ENCODE peak calls at places on chromosome 11, in six cellular contexts. P is left lung, Y is tibial nerve, O is stomach, T is aorta, X is HCT116. K is an unnamed sample.

GRCh38 chr11:38169286-38169685 is 1571.2 kb upstream of the RAG2 start:
- DNase-seq in T (no peak), O (no peak), Y (no peak), P (no peak), X (no peak), K (no peak)

GRCh38 chr11:29200776-29201574 is 815.9 kb downstream of the KCNA4 start:
- DNase-seq in Y (no peak), O (no peak), T (no peak), P (no peak), X (no peak), K (no peak)

GRCh38 chr11:70597006-70597555 is 198.8 kb downstream of the CTTN start:
- DNase-seq in O (no peak), P (peak; percentile 46), Y (no peak), X (no peak), T (no peak), K (no peak)

GRCh38 chr11:99424313-99425084 is 403.8 kb downstream of the CNTN5 start:
- DNase-seq in O (no peak), T (no peak), X (no peak), P (peak; percentile 43), Y (no peak), K (no peak)

GRCh38 chr11:106156290-106156937 is 79.0 kb downstream of the AASDHPPT start:
- DNase-seq in O (peak; percentile 34), X (peak; percentile 26), Y (no peak), T (no peak), P (no peak), K (no peak)

GRCh38 chr11:44946268-44946667 is 4.4 kb downstream of the TP53I11 start:
- DNase-seq in T (peak; percentile 85), X (no peak), O (no peak), Y (peak; percentile 49), P (no peak), K (no peak)

GRCh38 chr11:117814766-117815261 is 9.7 kb downstream of the FXYD2 start:
- DNase-seq in O (peak; percentile 81), X (no peak), P (peak; percentile 82), Y (peak; percentile 47), T (peak; percentile 85), K (no peak)

GRCh38 chr11:10490032-10490397 is 35.0 kb downstream of the AMPD3 start:
- DNase-seq in P (no peak), O (no peak), X (no peak), Y (no peak), T (peak; percentile 51), K (no peak)

GRCh38 chr11:19281041-19281440 is 40.3 kb upstream of the E2F8 start:
- DNase-seq in X (no peak), Y (no peak), P (no peak), T (no peak), O (no peak), K (no peak)

GRCh38 chr11:122305018-122305417 is 189.0 kb upstream of the BLID start:
- DNase-seq in O (no peak), Y (no peak), T (no peak), P (no peak), X (no peak), K (no peak)

GRCh38 chr11:2681408-2682145 is 18.2 kb downstream of the KCNQ1OT1 start:
- DNase-seq in O (no peak), P (no peak), Y (no peak), T (no peak), X (no peak), K (no peak)

GRCh38 chr11:111307472-111308108 is 9.2 kb downstream of the POU2AF3 start:
- DNase-seq in X (no peak), T (no peak), O (no peak), Y (no peak), P (no peak), K (no peak)

GRCh38 chr11:126434950-126435335 is 79.5 kb downstream of the ST3GAL4 start:
- DNase-seq in O (no peak), T (no peak), P (no peak), X (no peak), Y (no peak), K (no peak)

GRCh38 chr11:14362613-14363012 is 3.6 kb upstream of the RRAS2 start:
- DNase-seq in T (no peak), X (no peak), P (no peak), O (no peak), Y (no peak), K (no peak)

GRCh38 chr11:85313741-85314140 is 313.4 kb downstream of the DLG2 start:
- DNase-seq in P (no peak), O (no peak), X (no peak), T (no peak), Y (no peak), K (no peak)
- H3K4me1 ChIP-seq in P (no peaks in the 10 kb centered on the region), O (no peaks in the 10 kb centered on the region), X (no peaks in the 10 kb centered on the region), T (no peaks in the 10 kb centered on the region), Y (no peaks in the 10 kb centered on the region), K (no peaks in the 10 kb centered on the region)

GRCh38 chr11:132205006-132205405 is 834.6 kb downstream of the NTM start:
- DNase-seq in P (no peak), T (no peak), X (no peak), O (no peak), Y (no peak), K (no peak)
- H3K4me3 ChIP-seq in P (no peak overlapping the region), T (no peak overlapping the region), X (no peak overlapping the region), O (no peak overlapping the region), Y (no peak overlapping the region), K (no peak overlapping the region)

DNA sequence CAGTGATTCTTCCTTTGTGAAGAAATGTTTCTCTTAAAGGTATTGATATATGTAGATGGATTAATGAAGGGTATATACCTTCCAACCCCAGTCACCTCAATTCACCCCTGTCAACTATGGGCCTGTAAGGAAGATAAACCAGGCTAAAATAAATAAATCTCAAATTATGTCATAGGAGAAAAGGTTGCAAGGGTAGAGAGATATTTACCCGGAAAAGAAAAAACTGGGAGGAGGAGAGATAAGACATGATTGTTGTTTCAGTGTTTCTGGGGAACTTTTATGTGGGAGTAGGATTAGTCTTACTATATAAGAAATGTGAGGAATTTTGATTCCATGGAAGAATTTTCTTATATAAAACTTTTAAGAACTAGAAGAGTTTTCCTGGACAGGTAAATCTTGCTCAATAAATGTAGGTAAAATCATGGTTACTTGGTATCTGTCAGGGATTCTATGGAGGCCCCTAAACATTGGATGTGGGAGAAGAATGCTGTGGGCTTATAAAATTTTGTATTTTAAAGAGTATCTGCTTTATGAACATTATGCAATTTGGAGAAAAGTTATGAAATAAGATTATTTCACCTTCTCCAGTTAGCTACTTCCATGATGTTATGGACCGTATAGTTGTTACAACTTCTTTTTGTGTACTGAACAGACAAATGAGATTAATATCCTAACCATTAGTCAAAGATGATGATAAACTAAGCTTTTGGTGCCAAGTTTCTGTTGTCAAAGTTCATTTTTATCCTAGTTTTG is 6.4 kb downstream of the YAP1 start:
- DNase-seq in P (no peak), O (no peak), X (no peak), T (no peak), Y (no peak), K (no peak)
- H3K4me1 ChIP-seq in P (peaks cover 36% of the 10 kb centered on the region), O (peaks cover 95% of the 10 kb centered on the region), X (peaks cover 81% of the 10 kb centered on the region), T (peaks cover 3% of the 10 kb centered on the region), Y (no peaks in the 10 kb centered on the region), K (peaks cover 3% of the 10 kb centered on the region)

GRCh38 chr11:62857541-62857982 is 18.2 kb upstream of the WDR74 start:
- DNase-seq in T (no peak), Y (no peak), P (no peak), O (no peak), X (no peak), K (no peak)
- H3K4me3 ChIP-seq in T (no peak overlapping the region), Y (no peak overlapping the region), P (no peak overlapping the region), O (no peak overlapping the region), X (peak overlapping the region; percentile 74), K (peak overlapping the region; percentile 45)

GRCh38 chr11:67353317-67354313 is at the start of gene POLD4:
- DNase-seq in P (peak; percentile 97), O (peak; percentile 99), X (no peak), Y (peak; percentile 98), T (peak; percentile 99), K (no peak)
- H3K4me1 ChIP-seq in P (peaks cover 31% of the 10 kb centered on the region), O (peaks cover 86% of the 10 kb centered on the region), X (peaks cover 55% of the 10 kb centered on the region), Y (peaks cover 4% of the 10 kb centered on the region), T (peaks cover 10% of the 10 kb centered on the region), K (peaks cover 8% of the 10 kb centered on the region)

GRCh38 chr11:67261942-67262681 is 4.2 kb upstream of the GRK2 start:
- DNase-seq in O (no peak), T (peak; percentile 74), Y (no peak), P (peak; percentile 45), X (no peak), K (no peak)
- H3K4me3 ChIP-seq in O (peak overlapping the region; percentile 38), T (no peak overlapping the region), Y (no peak overlapping the region), P (no peak overlapping the region), X (no peak overlapping the region), K (no peak overlapping the region)

GRCh38 chr11:59769828-59770227 is 14.7 kb downstream of the STX3 start:
- DNase-seq in P (no peak), Y (no peak), T (no peak), O (no peak), X (no peak), K (no peak)
- H3K4me1 ChIP-seq in P (peaks cover 4% of the 10 kb centered on the region), Y (no peaks in the 10 kb centered on the region), T (no peaks in the 10 kb centered on the region), O (peaks cover 47% of the 10 kb centered on the region), X (no peaks in the 10 kb centered on the region), K (no peaks in the 10 kb centered on the region)

DNA sequence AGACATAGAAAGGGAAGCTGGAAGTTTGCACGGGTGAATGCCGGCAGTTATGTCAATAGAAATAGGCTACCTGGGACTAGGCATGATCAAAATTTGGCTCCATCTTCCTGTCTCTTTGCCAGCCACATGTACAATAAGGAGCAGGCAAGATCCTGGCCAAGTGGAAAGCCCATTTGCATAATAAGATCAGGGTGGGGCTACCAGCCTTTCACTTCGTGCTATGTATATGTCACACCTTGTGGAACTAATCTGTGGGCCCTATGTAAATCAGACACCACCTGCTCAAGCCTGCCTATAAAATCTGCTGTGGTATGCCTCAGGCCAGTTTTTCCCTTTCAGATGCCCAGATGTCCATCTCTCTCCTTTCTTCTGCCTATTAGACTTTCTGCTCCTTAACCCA is 79.3 kb upstream of the DRD2 start:
- DNase-seq in P (no peak), X (no peak), Y (no peak), O (peak; percentile 43), T (no peak), K (no peak)
- H3K4me3 ChIP-seq in P (no peak overlapping the region), X (no peak overlapping the region), Y (no peak overlapping the region), O (no peak overlapping the region), T (no peak overlapping the region), K (no peak overlapping the region)

DNA sequence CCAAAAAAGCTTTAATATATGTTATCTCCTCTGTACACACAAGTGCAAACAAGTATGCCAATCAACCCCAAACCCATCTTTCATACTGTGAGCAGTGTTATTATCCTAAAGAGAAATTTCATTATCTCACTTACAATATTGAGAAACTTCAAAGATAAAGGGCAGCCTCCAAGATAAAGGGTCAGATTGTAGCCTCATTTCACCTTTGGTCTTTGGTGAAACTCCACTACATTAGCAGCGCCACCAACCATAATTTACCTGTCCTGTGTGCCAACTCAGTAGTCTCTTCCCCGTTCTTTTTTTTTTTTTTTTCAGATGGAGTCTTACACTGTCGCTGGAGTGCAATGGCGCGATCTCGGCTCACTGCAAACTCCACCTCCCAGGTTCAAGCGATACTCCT is 9.4 kb downstream of the SYTL2 start:
- DNase-seq in O (no peak), X (no peak), Y (no peak), P (no peak), T (no peak), K (no peak)
- H3K4me1 ChIP-seq in O (peaks cover 23% of the 10 kb centered on the region), X (no peaks in the 10 kb centered on the region), Y (no peaks in the 10 kb centered on the region), P (no peaks in the 10 kb centered on the region), T (no peaks in the 10 kb centered on the region), K (no peaks in the 10 kb centered on the region)

GRCh38 chr11:104704888-104705287 is 193.4 kb downstream of the CASP12 start:
- DNase-seq in X (no peak), Y (no peak), P (no peak), O (no peak), T (no peak), K (no peak)

GRCh38 chr11:104700609-104701008 is 197.7 kb downstream of the CASP12 start:
- DNase-seq in Y (no peak), X (no peak), P (no peak), T (no peak), O (no peak), K (no peak)

GRCh38 chr11:104705475-104706195 is 192.6 kb downstream of the CASP12 start:
- DNase-seq in P (no peak), Y (no peak), X (no peak), T (no peak), O (peak; percentile 25), K (no peak)
- H3K4me3 ChIP-seq in P (no peak overlapping the region), Y (no peak overlapping the region), X (no peak overlapping the region), T (no peak overlapping the region), O (no peak overlapping the region), K (no peak overlapping the region)